ENCODE peak calls at places on chromosomes 12 and 14, in five cellular contexts. L is mesothelial cell of epicardium; M is T-helper 17 cell; B is NCI-H1092 treated with DMSO at 0.1 percent for 48 hours; T is CD4-positive, alpha-beta T cell. H is an unnamed sample.
A peak's percentile ranks its signal among the peaks of the same experiment; 100 is the strongest.

GRCh38 chr12:131046813-131047788 is 93.4 kb downstream of the ADGRD1 start:
- DNase-seq in L (no peak), M (no peak), B (no peak), T (no peak), H (no peak)

GRCh38 chr14:99173086-99173485 is 98.9 kb downstream of the BCL11B start:
- DNase-seq in L (no peak), M (no peak), B (no peak), T (peak; percentile 1), H (no peak)

GRCh38 chr12:30970559-30971202 is 44.1 kb downstream of the TSPAN11 start:
- DNase-seq in L (no peak), M (no peak), B (no peak), T (no peak), H (no peak)

GRCh38 chr12:38159092-38159551 is 157.5 kb upstream of the ALG10B start:
- DNase-seq in L (no peak), M (no peak), B (no peak), T (no peak), H (no peak)

GRCh38 chr12:89692442-89692841 is 16.2 kb downstream of the ATP2B1 start:
- DNase-seq in L (no peak), M (no peak), B (no peak), T (no peak), H (no peak)

GRCh38 chr14:101466456-101467180 is 94.7 kb upstream of the DIO3 start:
- DNase-seq in L (no peak), M (no peak), B (no peak), T (no peak), H (no peak)

GRCh38 chr12:44571031-44571550 is 305.0 kb downstream of the NELL2 start:
- DNase-seq in L (no peak), M (no peak), B (no peak), T (no peak), H (no peak)

GRCh38 chr14:97413991-97414717 is 617.0 kb downstream of the VRK1 start:
- DNase-seq in L (no peak), M (no peak), B (no peak), T (no peak), H (no peak)

GRCh38 chr14:23580948-23581281 is 2.3 kb upstream of the JPH4 start:
- DNase-seq in L (no peak), M (no peak), B (no peak), T (no peak), H (no peak)

GRCh38 chr12:123599721-123600120 is 2.2 kb upstream of the DDX55 start:
- DNase-seq in L (no peak), M (no peak), B (no peak), T (no peak), H (no peak)

GRCh38 chr12:39623919-39624318 is 4.3 kb upstream of the ABCD2 start:
- DNase-seq in L (no peak), M (no peak), B (no peak), T (no peak), H (no peak)

GRCh38 chr12:116277393-116278258 is at the start of gene MED13L:
- DNase-seq in L (peak; percentile 88), M (peak; percentile 92), B (peak; percentile 67), T (peak; percentile 88), H (peak; percentile 82)

GRCh38 chr12:114625294-114625851 is 58.6 kb downstream of the TBX3 start:
- DNase-seq in L (peak; percentile 43), M (no peak), B (peak; percentile 39), T (peak; percentile 10), H (no peak)

GRCh38 chr12:11446372-11446771 is 51.0 kb upstream of the PRB2 start:
- DNase-seq in L (no peak), M (no peak), B (no peak), T (no peak), H (no peak)

GRCh38 chr14:56633544-56633943 is 53.9 kb downstream of the TMEM260 start:
- DNase-seq in L (no peak), M (no peak), B (no peak), T (no peak), H (no peak)

GRCh38 chr12:26523708-26524150 is 309.3 kb downstream of the ITPR2 start:
- DNase-seq in L (no peak), M (no peak), B (no peak), T (no peak), H (no peak)

GRCh38 chr14:78848234-78848820 is 678.2 kb downstream of the NRXN3 start:
- DNase-seq in L (peak; percentile 23), M (no peak), B (peak; percentile 44), T (no peak), H (no peak)

GRCh38 chr12:86230516-86231146 is 25.6 kb downstream of the MGAT4C start:
- DNase-seq in L (no peak), M (no peak), B (no peak), T (no peak), H (no peak)

GRCh38 chr14:35374273-35374681 is 30.3 kb downstream of the NFKBIA start:
- DNase-seq in L (no peak), M (no peak), B (no peak), T (no peak), H (no peak)

GRCh38 chr14:28886940-28887339 is 120.4 kb downstream of the FOXG1 start:
- DNase-seq in L (no peak), M (no peak), B (no peak), T (no peak), H (no peak)

GRCh38 chr14:78509516-78509915 is 339.3 kb downstream of the NRXN3 start:
- DNase-seq in L (no peak), M (no peak), B (no peak), T (no peak), H (no peak)

GRCh38 chr14:36452850-36453249 is 67.2 kb downstream of the NKX2-1 start:
- DNase-seq in L (no peak), M (no peak), B (no peak), T (no peak), H (no peak)

GRCh38 chr12:114835031-114835430 is 151.1 kb upstream of the TBX3 start:
- DNase-seq in L (no peak), M (no peak), B (no peak), T (no peak), H (no peak)

GRCh38 chr14:55739967-55740707 is 160.1 kb downstream of the KTN1 start:
- DNase-seq in L (no peak), M (no peak), B (no peak), T (no peak), H (no peak)

GRCh38 chr14:105053996-105054395 is 11.2 kb downstream of the GPR132 start:
- DNase-seq in L (no peak), M (no peak), B (no peak), T (no peak), H (no peak)

GRCh38 chr12:89316705-89317139 is 35.6 kb downstream of the DUSP6 start:
- DNase-seq in L (no peak), M (no peak), B (no peak), T (no peak), H (no peak)

H was measured in T-helper 22 cell.